ENCODE peak calls at places on chromosomes 3 and 15, in seven cellular contexts. One of them, this sample, is unnamed. For H3K27me3, the result is how much of the 10 kb centered on the place peaks cover.

GRCh38 chr3:46358466-46358865 is 4.6 kb downstream of the CCR2 start:
- DNase-seq in ascending aorta: no peak
- DNase-seq in heart right ventricle: no peak
- DNase-seq in ovary: no peak
- DNase-seq in K562: no peak
- DNase-seq in SJSA1: no peak
- DNase-seq in cardiac muscle cell: no peak
- DNase-seq in this sample: no peak

GRCh38 chr3:9255976-9256375 is 6.5 kb upstream of the SRGAP3 start:
- DNase-seq in K562: no peak
- DNase-seq in ascending aorta: no peak
- DNase-seq in SJSA1: no peak
- DNase-seq in heart right ventricle: no peak
- DNase-seq in cardiac muscle cell: no peak
- DNase-seq in ovary: no peak
- DNase-seq in this sample: no peak

GRCh38 chr3:195208183-195208582 is 62.8 kb downstream of the XXYLT1 start:
- DNase-seq in ascending aorta: no peak
- DNase-seq in cardiac muscle cell: no peak
- DNase-seq in ovary: no peak
- DNase-seq in SJSA1: no peak
- DNase-seq in K562: no peak
- DNase-seq in heart right ventricle: no peak
- DNase-seq in this sample: no peak

GRCh38 chr15:98903377-98904018 is 104.1 kb downstream of the PGPEP1L start:
- DNase-seq in cardiac muscle cell: peak
- DNase-seq in K562: no peak
- DNase-seq in heart right ventricle: no peak
- DNase-seq in SJSA1: peak
- DNase-seq in ascending aorta: peak
- DNase-seq in ovary: no peak
- DNase-seq in this sample: peak

GRCh38 chr3:49122886-49123545 is 2.4 kb upstream of the USP19 start:
- DNase-seq in heart right ventricle: no peak
- DNase-seq in SJSA1: no peak
- DNase-seq in ascending aorta: no peak
- DNase-seq in cardiac muscle cell: no peak
- DNase-seq in ovary: no peak
- DNase-seq in K562: no peak
- DNase-seq in this sample: no peak

GRCh38 chr3:51942603-51943450 is 664 bp downstream of the PARP3 start:
- DNase-seq in ovary: peak
- DNase-seq in K562: peak
- DNase-seq in cardiac muscle cell: peak
- DNase-seq in heart right ventricle: peak
- DNase-seq in ascending aorta: peak
- DNase-seq in SJSA1: peak
- DNase-seq in this sample: peak

GRCh38 chr3:194187543-194187942 is 51.6 kb downstream of the HES1 start:
- DNase-seq in cardiac muscle cell: no peak
- DNase-seq in K562: no peak
- DNase-seq in heart right ventricle: no peak
- DNase-seq in ascending aorta: no peak
- DNase-seq in ovary: no peak
- DNase-seq in SJSA1: no peak
- DNase-seq in this sample: no peak

GRCh38 chr15:58361291-58361759 is 70.5 kb upstream of the LIPC start:
- DNase-seq in heart right ventricle: no peak
- DNase-seq in cardiac muscle cell: peak
- DNase-seq in K562: no peak
- DNase-seq in SJSA1: peak
- DNase-seq in ovary: no peak
- DNase-seq in ascending aorta: no peak
- DNase-seq in this sample: peak

GRCh38 chr15:76200083-76200465 is 111.2 kb downstream of the ETFA start:
- DNase-seq in heart right ventricle: no peak
- DNase-seq in ovary: no peak
- DNase-seq in SJSA1: no peak
- DNase-seq in cardiac muscle cell: no peak
- DNase-seq in K562: no peak
- DNase-seq in ascending aorta: no peak
- DNase-seq in this sample: no peak

GRCh38 chr3:164419220-164419619 is 659.1 kb downstream of the SI start:
- DNase-seq in ovary: no peak
- DNase-seq in heart right ventricle: no peak
- DNase-seq in K562: no peak
- DNase-seq in ascending aorta: no peak
- DNase-seq in cardiac muscle cell: no peak
- DNase-seq in SJSA1: no peak
- DNase-seq in this sample: no peak

GRCh38 chr3:177905173-177905894 is 630.9 kb upstream of the KCNMB2 start:
- DNase-seq in cardiac muscle cell: peak
- DNase-seq in SJSA1: peak
- DNase-seq in ascending aorta: no peak
- DNase-seq in K562: no peak
- DNase-seq in ovary: no peak
- DNase-seq in heart right ventricle: no peak
- DNase-seq in this sample: peak

GRCh38 chr15:87610366-87610765 is 646.2 kb downstream of the NTRK3 start:
- DNase-seq in SJSA1: no peak
- DNase-seq in K562: peak
- DNase-seq in ovary: no peak
- DNase-seq in ascending aorta: peak
- DNase-seq in cardiac muscle cell: peak
- DNase-seq in heart right ventricle: peak
- DNase-seq in this sample: peak

GRCh38 chr3:159443266-159443665 is 545.4 kb upstream of the IL12A start:
- DNase-seq in ascending aorta: no peak
- DNase-seq in K562: no peak
- DNase-seq in cardiac muscle cell: no peak
- DNase-seq in SJSA1: no peak
- DNase-seq in ovary: no peak
- DNase-seq in heart right ventricle: no peak
- DNase-seq in this sample: no peak

GRCh38 chr15:93523490-93523889 is 434.5 kb upstream of the RGMA start:
- DNase-seq in cardiac muscle cell: no peak
- DNase-seq in ovary: no peak
- DNase-seq in K562: no peak
- DNase-seq in SJSA1: no peak
- DNase-seq in heart right ventricle: no peak
- DNase-seq in ascending aorta: no peak
- DNase-seq in this sample: no peak

GRCh38 chr15:41492597-41493204 is 973 bp upstream of the ITPKA start:
- DNase-seq in SJSA1: no peak
- DNase-seq in K562: peak
- DNase-seq in cardiac muscle cell: no peak
- DNase-seq in ascending aorta: no peak
- DNase-seq in ovary: no peak
- DNase-seq in heart right ventricle: no peak
- DNase-seq in this sample: no peak

GRCh38 chr3:39096775-39097174 is 10.7 kb downstream of the GORASP1 start:
- DNase-seq in ovary: no peak
- DNase-seq in heart right ventricle: no peak
- DNase-seq in SJSA1: no peak
- DNase-seq in cardiac muscle cell: peak
- DNase-seq in K562: no peak
- DNase-seq in ascending aorta: no peak
- DNase-seq in this sample: peak

GRCh38 chr3:133827136-133827535 is 21.5 kb downstream of the SRPRB start:
- DNase-seq in ascending aorta: no peak
- DNase-seq in SJSA1: no peak
- DNase-seq in heart right ventricle: no peak
- DNase-seq in ovary: no peak
- DNase-seq in K562: no peak
- DNase-seq in cardiac muscle cell: no peak
- DNase-seq in this sample: no peak

GRCh38 chr3:107855710-107856109 is 235.1 kb downstream of the CD47 start:
- DNase-seq in K562: no peak
- DNase-seq in SJSA1: no peak
- DNase-seq in ascending aorta: no peak
- DNase-seq in cardiac muscle cell: peak
- DNase-seq in heart right ventricle: no peak
- DNase-seq in ovary: no peak
- DNase-seq in this sample: peak

GRCh38 chr3:58041826-58042324 is 33.7 kb downstream of the FLNB start:
- DNase-seq in ovary: no peak
- DNase-seq in ascending aorta: no peak
- DNase-seq in SJSA1: peak
- DNase-seq in cardiac muscle cell: peak
- DNase-seq in K562: no peak
- DNase-seq in heart right ventricle: no peak
- DNase-seq in this sample: peak

GRCh38 chr15:41817327-41817726 is 10.6 kb upstream of the JMJD7 start:
- DNase-seq in cardiac muscle cell: no peak
- DNase-seq in heart right ventricle: no peak
- DNase-seq in ovary: no peak
- DNase-seq in ascending aorta: no peak
- DNase-seq in SJSA1: no peak
- DNase-seq in K562: peak
- DNase-seq in this sample: no peak

GRCh38 chr3:158430448-158430847 is 140.5 kb upstream of the MLF1 start:
- DNase-seq in ovary: no peak
- DNase-seq in ascending aorta: no peak
- DNase-seq in K562: no peak
- DNase-seq in cardiac muscle cell: no peak
- DNase-seq in SJSA1: no peak
- DNase-seq in heart right ventricle: no peak
- DNase-seq in this sample: no peak

GRCh38 chr3:111690242-111690641 is 95.1 kb upstream of the ZBED2 start:
- DNase-seq in K562: no peak
- DNase-seq in heart right ventricle: no peak
- DNase-seq in ascending aorta: no peak
- DNase-seq in cardiac muscle cell: no peak
- DNase-seq in ovary: no peak
- DNase-seq in SJSA1: no peak
- DNase-seq in this sample: peak

GRCh38 chr3:78887608-78888011 is 880.2 kb downstream of the ROBO1 start:
- DNase-seq in cardiac muscle cell: peak
- DNase-seq in heart right ventricle: no peak
- DNase-seq in ascending aorta: no peak
- DNase-seq in K562: no peak
- DNase-seq in SJSA1: peak
- DNase-seq in ovary: no peak
- DNase-seq in this sample: no peak

GRCh38 chr3:67517781-67518180 is 136.6 kb downstream of the SUCLG2 start:
- DNase-seq in ovary: no peak
- DNase-seq in SJSA1: no peak
- DNase-seq in cardiac muscle cell: no peak
- DNase-seq in K562: no peak
- DNase-seq in heart right ventricle: no peak
- DNase-seq in ascending aorta: no peak
- DNase-seq in this sample: no peak

GRCh38 chr3:159787794-159788205 is 200.8 kb upstream of the IL12A start:
- DNase-seq in SJSA1: peak
- DNase-seq in cardiac muscle cell: peak
- DNase-seq in heart right ventricle: no peak
- DNase-seq in ovary: no peak
- DNase-seq in ascending aorta: peak
- DNase-seq in K562: no peak
- DNase-seq in this sample: peak

GRCh38 chr3:194976813-194977322 is 291.2 kb downstream of the FAM43A start:
- DNase-seq in ovary: no peak
- DNase-seq in SJSA1: no peak
- DNase-seq in ascending aorta: peak
- DNase-seq in heart right ventricle: no peak
- DNase-seq in cardiac muscle cell: no peak
- DNase-seq in K562: no peak
- DNase-seq in this sample: no peak

GRCh38 chr3:50381315-50381714 is 22.0 kb upstream of the TMEM115 start:
- DNase-seq in ascending aorta: no peak
- DNase-seq in cardiac muscle cell: no peak
- DNase-seq in K562: peak
- DNase-seq in SJSA1: no peak
- DNase-seq in ovary: no peak
- DNase-seq in heart right ventricle: no peak
- DNase-seq in this sample: no peak

GRCh38 chr15:88769161-88769971 is 33.9 kb upstream of the ACAN start:
- DNase-seq in ascending aorta: no peak
- DNase-seq in ovary: no peak
- DNase-seq in K562: no peak
- DNase-seq in cardiac muscle cell: peak
- DNase-seq in SJSA1: no peak
- DNase-seq in heart right ventricle: no peak
- DNase-seq in this sample: no peak
- H3K27me3 ChIP-seq in ascending aorta: under half
- H3K27me3 ChIP-seq in ovary: under half
- H3K27me3 ChIP-seq in K562: under half
- H3K27me3 ChIP-seq in cardiac muscle cell: under half
- H3K27me3 ChIP-seq in SJSA1: under half
- H3K27me3 ChIP-seq in heart right ventricle: half or more
- H3K27me3 ChIP-seq in this sample: under half

DNA sequence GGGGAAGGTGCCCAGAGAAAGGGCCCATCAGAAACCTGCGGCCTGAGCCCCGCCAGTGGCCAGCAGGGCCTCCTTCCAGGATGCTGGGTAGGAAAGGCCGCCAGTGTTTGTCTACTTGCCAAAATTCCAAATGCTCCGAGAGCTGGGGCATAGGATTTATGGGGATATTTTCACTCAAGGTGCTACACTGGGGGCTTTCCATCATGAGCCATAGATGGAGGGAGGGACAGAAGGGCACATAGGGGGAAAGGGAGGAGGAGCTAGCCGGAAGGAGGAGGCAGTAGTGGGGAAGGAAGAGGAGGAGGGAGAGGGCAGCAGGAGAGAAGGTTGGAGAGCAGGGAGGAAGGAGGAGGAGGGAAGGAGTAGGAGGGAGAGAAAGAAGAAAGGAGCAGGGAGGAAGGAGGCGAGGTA is 494.7 kb upstream of the PROK2 start:
- DNase-seq in ovary: no peak
- DNase-seq in SJSA1: no peak
- DNase-seq in heart right ventricle: no peak
- DNase-seq in K562: no peak
- DNase-seq in cardiac muscle cell: no peak
- DNase-seq in ascending aorta: no peak
- DNase-seq in this sample: no peak
- H3K27me3 ChIP-seq in ovary: under half
- H3K27me3 ChIP-seq in SJSA1: under half
- H3K27me3 ChIP-seq in heart right ventricle: under half
- H3K27me3 ChIP-seq in K562: under half
- H3K27me3 ChIP-seq in cardiac muscle cell: under half
- H3K27me3 ChIP-seq in ascending aorta: under half
- H3K27me3 ChIP-seq in this sample: under half

GRCh38 chr15:79094611-79095021 is 4.0 kb upstream of the RASGRF1 start:
- DNase-seq in ascending aorta: peak
- DNase-seq in SJSA1: no peak
- DNase-seq in ovary: no peak
- DNase-seq in heart right ventricle: no peak
- DNase-seq in cardiac muscle cell: no peak
- DNase-seq in K562: no peak
- DNase-seq in this sample: no peak
- H3K27me3 ChIP-seq in ascending aorta: under half
- H3K27me3 ChIP-seq in SJSA1: under half
- H3K27me3 ChIP-seq in ovary: under half
- H3K27me3 ChIP-seq in heart right ventricle: half or more
- H3K27me3 ChIP-seq in cardiac muscle cell: half or more
- H3K27me3 ChIP-seq in K562: under half
- H3K27me3 ChIP-seq in this sample: under half

GRCh38 chr3:45057557-45057956 is 31.5 kb downstream of the CLEC3B start:
- DNase-seq in K562: no peak
- DNase-seq in heart right ventricle: no peak
- DNase-seq in ascending aorta: no peak
- DNase-seq in SJSA1: no peak
- DNase-seq in cardiac muscle cell: no peak
- DNase-seq in ovary: no peak
- DNase-seq in this sample: no peak
- H3K27me3 ChIP-seq in K562: under half
- H3K27me3 ChIP-seq in heart right ventricle: under half
- H3K27me3 ChIP-seq in ascending aorta: under half
- H3K27me3 ChIP-seq in SJSA1: under half
- H3K27me3 ChIP-seq in cardiac muscle cell: under half
- H3K27me3 ChIP-seq in ovary: under half
- H3K27me3 ChIP-seq in this sample: under half